ENCODE peak calls at places on chromosomes 4 and X, in eight cellular contexts. One of them, this sample, is unnamed.

GRCh38 chrX:72569786-72570185 is 2.9 kb downstream of the HDAC8 start:
- DNase-seq in LoVo: no peak
- DNase-seq in stimulated activated naive B cell treated with anti-CD40 and anti-IgM and Interleukin-4, amounts not matched to agents 10 μg/mL and 1 μg/mL and 100 μg/mL, for 72 hours: no peak
- DNase-seq in right atrium auricular region: no peak
- DNase-seq in D341Med: no peak
- DNase-seq in lower lobe of right lung: no peak
- DNase-seq in fibroblast of lung: peak
- DNase-seq in keratinocyte: no peak
- DNase-seq in this sample: no peak

GRCh38 chr4:97952763-97953162 is 190.5 kb downstream of the STPG2 start:
- DNase-seq in LoVo: no peak
- DNase-seq in stimulated activated naive B cell treated with anti-CD40 and anti-IgM and Interleukin-4, amounts not matched to agents 10 μg/mL and 1 μg/mL and 100 μg/mL, for 72 hours: no peak
- DNase-seq in right atrium auricular region: no peak
- DNase-seq in D341Med: no peak
- DNase-seq in lower lobe of right lung: no peak
- DNase-seq in fibroblast of lung: no peak
- DNase-seq in keratinocyte: no peak
- DNase-seq in this sample: no peak

GRCh38 chrX:42143866-42144592 is 220.7 kb upstream of the CASK start:
- DNase-seq in LoVo: no peak
- DNase-seq in stimulated activated naive B cell treated with anti-CD40 and anti-IgM and Interleukin-4, amounts not matched to agents 10 μg/mL and 1 μg/mL and 100 μg/mL, for 72 hours: no peak
- DNase-seq in right atrium auricular region: no peak
- DNase-seq in D341Med: no peak
- DNase-seq in lower lobe of right lung: no peak
- DNase-seq in fibroblast of lung: no peak
- DNase-seq in keratinocyte: no peak
- DNase-seq in this sample: no peak

GRCh38 chr4:104491826-104492771 is 2.6 kb downstream of the CXXC4 start:
- DNase-seq in LoVo: no peak
- DNase-seq in stimulated activated naive B cell treated with anti-CD40 and anti-IgM and Interleukin-4, amounts not matched to agents 10 μg/mL and 1 μg/mL and 100 μg/mL, for 72 hours: no peak
- DNase-seq in right atrium auricular region: no peak
- DNase-seq in D341Med: peak
- DNase-seq in lower lobe of right lung: no peak
- DNase-seq in fibroblast of lung: peak
- DNase-seq in keratinocyte: no peak
- DNase-seq in this sample: peak

GRCh38 chr4:97500423-97500822 is 642.9 kb downstream of the STPG2 start:
- DNase-seq in LoVo: no peak
- DNase-seq in stimulated activated naive B cell treated with anti-CD40 and anti-IgM and Interleukin-4, amounts not matched to agents 10 μg/mL and 1 μg/mL and 100 μg/mL, for 72 hours: no peak
- DNase-seq in right atrium auricular region: no peak
- DNase-seq in D341Med: no peak
- DNase-seq in lower lobe of right lung: no peak
- DNase-seq in fibroblast of lung: no peak
- DNase-seq in keratinocyte: no peak
- DNase-seq in this sample: peak

GRCh38 chrX:120269379-120270035 is 18.9 kb downstream of the ZBTB33 start:
- DNase-seq in LoVo: no peak
- DNase-seq in stimulated activated naive B cell treated with anti-CD40 and anti-IgM and Interleukin-4, amounts not matched to agents 10 μg/mL and 1 μg/mL and 100 μg/mL, for 72 hours: no peak
- DNase-seq in right atrium auricular region: no peak
- DNase-seq in D341Med: no peak
- DNase-seq in lower lobe of right lung: no peak
- DNase-seq in fibroblast of lung: peak
- DNase-seq in keratinocyte: no peak
- DNase-seq in this sample: no peak

GRCh38 chr4:10737335-10737734 is 52.8 kb upstream of the CLNK start:
- DNase-seq in LoVo: no peak
- DNase-seq in stimulated activated naive B cell treated with anti-CD40 and anti-IgM and Interleukin-4, amounts not matched to agents 10 μg/mL and 1 μg/mL and 100 μg/mL, for 72 hours: no peak
- DNase-seq in right atrium auricular region: no peak
- DNase-seq in D341Med: no peak
- DNase-seq in lower lobe of right lung: no peak
- DNase-seq in fibroblast of lung: peak
- DNase-seq in keratinocyte: no peak
- DNase-seq in this sample: no peak

GRCh38 chrX:115226929-115227328 is 7.0 kb downstream of the LRCH2 start:
- DNase-seq in LoVo: no peak
- DNase-seq in stimulated activated naive B cell treated with anti-CD40 and anti-IgM and Interleukin-4, amounts not matched to agents 10 μg/mL and 1 μg/mL and 100 μg/mL, for 72 hours: no peak
- DNase-seq in right atrium auricular region: no peak
- DNase-seq in D341Med: no peak
- DNase-seq in lower lobe of right lung: no peak
- DNase-seq in fibroblast of lung: peak
- DNase-seq in keratinocyte: no peak
- DNase-seq in this sample: no peak

GRCh38 chr4:169225058-169225751 is 45.6 kb downstream of the SH3RF1 start:
- DNase-seq in LoVo: peak
- DNase-seq in stimulated activated naive B cell treated with anti-CD40 and anti-IgM and Interleukin-4, amounts not matched to agents 10 μg/mL and 1 μg/mL and 100 μg/mL, for 72 hours: no peak
- DNase-seq in right atrium auricular region: no peak
- DNase-seq in D341Med: no peak
- DNase-seq in lower lobe of right lung: no peak
- DNase-seq in fibroblast of lung: peak
- DNase-seq in keratinocyte: peak
- DNase-seq in this sample: no peak

GRCh38 chrX:152821145-152821765 is 9.3 kb downstream of the CETN2 start:
- DNase-seq in LoVo: peak
- DNase-seq in stimulated activated naive B cell treated with anti-CD40 and anti-IgM and Interleukin-4, amounts not matched to agents 10 μg/mL and 1 μg/mL and 100 μg/mL, for 72 hours: no peak
- DNase-seq in right atrium auricular region: no peak
- DNase-seq in D341Med: peak
- DNase-seq in lower lobe of right lung: no peak
- DNase-seq in fibroblast of lung: peak
- DNase-seq in keratinocyte: no peak
- DNase-seq in this sample: no peak

GRCh38 chrX:119647089-119647488 is 40.9 kb upstream of the NKRF start:
- DNase-seq in LoVo: no peak
- DNase-seq in stimulated activated naive B cell treated with anti-CD40 and anti-IgM and Interleukin-4, amounts not matched to agents 10 μg/mL and 1 μg/mL and 100 μg/mL, for 72 hours: no peak
- DNase-seq in right atrium auricular region: no peak
- DNase-seq in D341Med: no peak
- DNase-seq in lower lobe of right lung: no peak
- DNase-seq in fibroblast of lung: no peak
- DNase-seq in keratinocyte: no peak
- DNase-seq in this sample: no peak

GRCh38 chr4:94764069-94764468 is 6.3 kb downstream of the BMPR1B start:
- DNase-seq in LoVo: no peak
- DNase-seq in stimulated activated naive B cell treated with anti-CD40 and anti-IgM and Interleukin-4, amounts not matched to agents 10 μg/mL and 1 μg/mL and 100 μg/mL, for 72 hours: no peak
- DNase-seq in right atrium auricular region: no peak
- DNase-seq in D341Med: no peak
- DNase-seq in lower lobe of right lung: no peak
- DNase-seq in fibroblast of lung: no peak
- DNase-seq in keratinocyte: no peak
- DNase-seq in this sample: no peak

This sample was measured in GM10248.